ENCODE peak calls at places on chromosomes 13 and 19, in six cellular contexts. Z is H9, G is neuronal stem cell, V is mesendoderm, P is IMR-90, H is H1. J is an unnamed sample.
A peak's percentile ranks its signal among the peaks of the same experiment; 100 is the strongest.

GRCh38 chr13:107846642-107847041 is 368.7 kb downstream of the LIG4 start:
- DNase-seq in V (no peak), H (no peak), G (no peak), Z (no peak), P (no peak), J (no peak)

GRCh38 chr19:53865918-53866696 is 1.6 kb upstream of the MYADM start:
- DNase-seq in P (peak; percentile 39), V (peak; percentile 86), G (peak; percentile 79), H (peak; percentile 83), Z (peak; percentile 78), J (peak; percentile 79)

GRCh38 chr19:47511128-47511517 is 3.7 kb downstream of the NAPA start:
- DNase-seq in G (no peak), V (no peak), P (no peak), H (no peak), Z (no peak), J (no peak)

GRCh38 chr19:58352760-58353671 is at the start of gene A1BG:
- DNase-seq in V (no peak), P (no peak), H (no peak), G (no peak), Z (no peak), J (no peak)

GRCh38 chr19:32022044-32022945 is 323.1 kb upstream of the ZNF507 start:
- DNase-seq in Z (no peak), H (no peak), V (no peak), G (no peak), P (no peak), J (no peak)

GRCh38 chr19:56273563-56274117 is 1.1 kb downstream of the EDDM13 start:
- DNase-seq in G (no peak), V (peak; percentile 43), H (no peak), P (peak; percentile 45), Z (no peak), J (peak; percentile 24)

GRCh38 chr13:27449081-27449603 is 1.2 kb downstream of the MTIF3 start:
- DNase-seq in P (no peak), H (no peak), G (no peak), Z (no peak), V (no peak), J (no peak)

GRCh38 chr19:1605236-1606137 is at the start of gene UQCR11:
- DNase-seq in H (peak; percentile 90), V (peak; percentile 98), G (peak; percentile 91), P (peak; percentile 96), Z (peak; percentile 96), J (peak; percentile 98)

GRCh38 chr13:63455938-63456337 is 2040.3 kb upstream of the PCDH20 start:
- DNase-seq in H (no peak), P (no peak), V (peak; percentile 18), G (no peak), Z (no peak), J (no peak)

GRCh38 chr13:45783346-45784043 is 68.1 kb downstream of the SIAH3 start:
- DNase-seq in V (no peak), H (no peak), Z (no peak), G (no peak), P (no peak), J (no peak)

GRCh38 chr19:17129377-17129776 is 53.8 kb downstream of the MYO9B start:
- DNase-seq in V (no peak), P (no peak), Z (no peak), G (no peak), H (no peak), J (no peak)

GRCh38 chr19:42184401-42184861 is 33.0 kb downstream of the DEDD2 start:
- DNase-seq in P (peak; percentile 81), G (peak; percentile 89), Z (peak; percentile 94), H (peak; percentile 97), V (peak; percentile 92), J (peak; percentile 80)

GRCh38 chr13:60335531-60335930 is 61.5 kb upstream of the TDRD3 start:
- DNase-seq in V (peak; percentile 25), Z (no peak), G (no peak), P (peak; percentile 22), H (no peak), J (peak; percentile 24)

DNA sequence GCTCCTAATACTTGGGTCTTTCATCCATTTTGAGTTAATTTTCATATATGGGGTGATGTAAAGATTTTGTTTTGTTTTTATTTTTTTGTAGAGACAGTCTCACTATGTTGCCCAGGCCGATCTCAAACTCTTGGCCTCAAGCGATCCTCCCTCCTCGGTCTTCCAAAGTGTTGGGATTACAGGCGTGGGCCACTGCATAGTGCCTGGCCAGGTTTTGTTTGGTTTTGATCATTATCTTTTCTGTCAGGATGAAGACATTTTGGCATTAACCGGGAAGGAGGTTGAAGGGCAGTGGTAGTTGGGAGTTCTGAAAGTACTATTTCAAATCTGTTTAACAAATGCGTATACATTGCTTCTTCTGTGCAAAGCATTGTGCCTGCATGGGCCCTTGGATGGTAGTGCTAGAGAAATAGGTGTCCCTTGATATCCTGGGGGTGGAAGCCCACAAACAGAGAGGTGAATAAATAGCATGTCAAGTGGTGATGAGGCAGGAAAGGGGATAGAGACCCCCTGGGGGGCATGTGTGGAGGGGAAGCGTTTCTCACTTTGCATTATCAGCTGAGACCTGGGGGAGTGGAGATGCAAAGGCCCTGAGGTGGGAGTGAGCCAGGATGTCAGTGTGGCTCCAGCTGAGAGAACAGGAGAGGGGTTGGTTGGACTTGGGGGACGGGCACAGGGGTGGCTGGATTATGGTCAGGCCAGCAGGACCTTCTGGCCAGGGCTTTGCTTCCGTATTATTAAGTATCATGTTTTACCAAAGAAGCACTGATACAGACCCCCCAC is 41.4 kb downstream of the GATAD2A start:
- DNase-seq in H (no peak), V (peak; percentile 57), G (no peak), P (no peak), Z (peak; percentile 31), J (no peak)
- H3K4ac ChIP-seq in H (no peak overlapping the region), V (no peak overlapping the region), G (no peak overlapping the region), P (no peak overlapping the region), Z (no peak overlapping the region), J (no peak overlapping the region)

DNA sequence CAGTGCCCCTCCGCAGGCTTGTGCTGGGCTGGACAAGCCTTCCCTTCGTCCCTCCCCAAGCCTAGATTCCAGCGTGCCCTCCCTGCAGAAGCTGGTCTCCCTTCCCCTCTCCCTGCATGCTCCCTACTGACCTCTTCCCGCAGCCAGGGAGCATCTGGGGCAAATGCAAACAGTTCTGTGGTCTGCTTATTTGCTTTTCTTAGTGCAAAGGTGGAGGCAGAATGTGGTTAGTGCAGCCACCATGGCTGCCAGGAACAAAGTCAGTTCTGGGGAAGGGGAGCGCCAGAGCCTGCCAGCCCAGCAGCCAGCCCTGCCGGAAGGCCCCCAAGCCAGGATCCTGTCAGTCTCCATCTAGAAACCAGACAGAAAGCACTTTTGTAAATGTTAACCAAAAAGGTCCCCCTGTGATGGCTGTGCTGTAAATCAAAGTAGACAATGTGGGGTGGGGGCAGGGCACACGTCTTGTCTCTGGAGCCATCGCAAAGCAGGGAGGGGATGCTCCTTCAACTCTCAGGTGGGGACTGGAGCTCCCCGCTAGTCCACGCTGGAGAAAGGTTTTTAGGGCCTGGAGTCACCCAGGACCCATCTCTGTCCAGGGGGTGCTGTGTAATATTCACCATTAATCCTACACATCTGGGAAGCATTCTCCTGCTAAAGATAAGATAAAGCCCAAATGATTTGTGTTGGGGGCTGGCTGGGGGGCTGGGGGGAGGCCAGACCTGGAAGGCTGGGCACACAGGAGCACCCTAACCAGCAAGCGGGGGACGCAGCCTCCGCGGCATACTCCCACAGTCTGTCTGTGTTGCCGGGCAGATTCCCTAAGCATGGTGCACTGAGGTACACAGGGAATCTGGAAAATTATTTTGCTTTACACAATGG is 30.9 kb downstream of the SERP2 start:
- DNase-seq in P (no peak), H (no peak), Z (peak; percentile 50), G (no peak), V (peak; percentile 71), J (no peak)
- H3K4ac ChIP-seq in P (no peak overlapping the region), H (peak overlapping the region; percentile 76), Z (no peak overlapping the region), G (no peak overlapping the region), V (peak overlapping the region; percentile 61), J (peak overlapping the region; percentile 76)

DNA sequence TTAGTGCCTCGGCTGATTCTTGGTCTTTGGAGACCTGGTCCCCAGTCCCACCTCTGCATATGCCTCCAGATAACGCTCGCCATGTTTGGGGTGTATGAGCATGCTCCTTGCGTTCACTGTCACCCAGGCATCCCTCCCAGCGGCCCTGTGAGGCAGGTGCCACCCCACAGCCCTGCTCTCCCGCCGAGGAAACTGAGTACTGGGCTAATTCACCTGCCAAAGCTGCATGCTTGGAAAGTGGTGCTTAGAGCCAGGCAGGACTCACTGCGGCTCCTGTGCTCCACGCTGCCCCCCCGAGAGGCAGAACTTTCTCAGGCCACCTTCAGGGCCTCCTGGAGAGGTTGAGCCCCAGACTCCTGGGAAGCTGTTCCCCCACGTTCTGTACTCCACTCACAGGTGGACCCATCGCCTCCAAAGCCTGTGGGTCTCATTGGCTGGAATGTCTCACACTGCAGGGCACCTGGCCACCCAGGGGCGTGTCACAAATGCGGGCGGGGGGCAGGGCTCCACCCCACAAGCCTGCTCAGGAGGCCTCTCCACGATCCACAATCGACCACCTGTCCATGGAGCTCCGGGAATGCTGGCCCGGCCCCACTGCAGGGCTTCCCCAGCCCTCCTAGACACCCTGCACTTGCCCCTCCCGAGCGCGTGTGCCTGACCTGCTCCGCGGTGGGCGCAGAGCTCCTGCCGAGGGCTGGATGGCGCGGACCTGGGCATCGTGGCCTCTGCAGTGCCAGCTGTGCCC is 64.6 kb downstream of the ATP11A start:
- DNase-seq in G (no peak), Z (no peak), H (no peak), P (no peak), V (no peak), J (no peak)
- H3K4ac ChIP-seq in G (no peak overlapping the region), Z (no peak overlapping the region), H (peak overlapping the region; percentile 73), P (no peak overlapping the region), V (no peak overlapping the region), J (no peak overlapping the region)

GRCh38 chr13:98274921-98275487 is 97.9 kb upstream of the RNF113B start:
- DNase-seq in P (peak; percentile 87), H (no peak), Z (no peak), G (no peak), V (no peak), J (peak; percentile 68)

GRCh38 chr13:98270819-98271218 is 93.8 kb upstream of the RNF113B start:
- DNase-seq in Z (no peak), H (no peak), V (no peak), P (peak; percentile 17), G (no peak), J (peak; percentile 34)

GRCh38 chr13:98273824-98274786 is 97.0 kb upstream of the RNF113B start:
- DNase-seq in V (peak; percentile 65), H (no peak), G (no peak), Z (peak; percentile 50), P (peak; percentile 40), J (peak; percentile 70)

GRCh38 chr13:98272549-98272948 is 95.5 kb upstream of the RNF113B start:
- DNase-seq in G (peak; percentile 54), V (peak; percentile 95), Z (no peak), H (no peak), P (no peak), J (no peak)

GRCh38 chr13:98273067-98273823 is 96.2 kb upstream of the RNF113B start:
- DNase-seq in G (no peak), V (peak; percentile 96), P (no peak), Z (no peak), H (no peak), J (peak; percentile 18)
- H3K4ac ChIP-seq in G (no peak overlapping the region), V (no peak overlapping the region), P (peak overlapping the region; percentile 55), Z (no peak overlapping the region), H (no peak overlapping the region), J (peak overlapping the region; percentile 54)

GRCh38 chr19:6261883-6262282 is 17.9 kb downstream of the MLLT1 start:
- DNase-seq in V (no peak), H (no peak), G (no peak), P (no peak), Z (no peak), J (no peak)

GRCh38 chr19:6259312-6259861 is 20.4 kb downstream of the MLLT1 start:
- DNase-seq in V (no peak), Z (no peak), P (peak; percentile 75), H (no peak), G (no peak), J (no peak)

GRCh38 chr19:6260376-6260775 is 19.4 kb downstream of the MLLT1 start:
- DNase-seq in H (no peak), P (no peak), Z (no peak), G (no peak), V (no peak), J (no peak)

GRCh38 chr19:6260912-6261636 is 18.7 kb downstream of the MLLT1 start:
- DNase-seq in G (no peak), V (peak; percentile 66), P (peak; percentile 22), Z (peak; percentile 77), H (peak; percentile 90), J (peak; percentile 47)

GRCh38 chr19:6258812-6259311 is 20.9 kb downstream of the MLLT1 start:
- DNase-seq in V (no peak), P (no peak), H (no peak), G (no peak), Z (no peak), J (no peak)
- H3K4ac ChIP-seq in V (no peak overlapping the region), P (peak overlapping the region; percentile 49), H (no peak overlapping the region), G (no peak overlapping the region), Z (no peak overlapping the region), J (no peak overlapping the region)

J was measured in mesenchymal stem cell.